ENCODE peak calls at places on chromosomes 13 and 19, in six cellular contexts. One of them, this sample, is unnamed.

GRCh38 chr13:36098080-36098479 is 33.1 kb downstream of the DCLK1 start:
- DNase-seq in GM23248: no peak
- DNase-seq in psoas muscle: no peak
- DNase-seq in astrocyte of the spinal cord: no peak
- DNase-seq in lung: no peak
- DNase-seq in fibroblast of pulmonary artery: no peak
- DNase-seq in this sample: no peak

GRCh38 chr19:35107541-35107939 is 8.1 kb upstream of the FXYD3 start:
- DNase-seq in GM23248: peak
- DNase-seq in psoas muscle: no peak
- DNase-seq in astrocyte of the spinal cord: no peak
- DNase-seq in lung: no peak
- DNase-seq in fibroblast of pulmonary artery: peak
- DNase-seq in this sample: peak

GRCh38 chr13:44842158-44842557 is 147.1 kb downstream of the NUFIP1 start:
- DNase-seq in GM23248: peak
- DNase-seq in psoas muscle: no peak
- DNase-seq in astrocyte of the spinal cord: peak
- DNase-seq in lung: no peak
- DNase-seq in fibroblast of pulmonary artery: peak
- DNase-seq in this sample: peak

GRCh38 chr19:38417544-38418506 is 8.2 kb downstream of the RASGRP4 start:
- DNase-seq in GM23248: peak
- DNase-seq in psoas muscle: peak
- DNase-seq in astrocyte of the spinal cord: no peak
- DNase-seq in lung: peak
- DNase-seq in fibroblast of pulmonary artery: no peak
- DNase-seq in this sample: no peak

GRCh38 chr13:26168835-26169234 is 53.3 kb downstream of the RNF6 start:
- DNase-seq in GM23248: no peak
- DNase-seq in psoas muscle: no peak
- DNase-seq in astrocyte of the spinal cord: no peak
- DNase-seq in lung: no peak
- DNase-seq in fibroblast of pulmonary artery: no peak
- DNase-seq in this sample: no peak

GRCh38 chr19:35318679-35319448 is 10.1 kb upstream of the CD22 start:
- DNase-seq in GM23248: peak
- DNase-seq in psoas muscle: peak
- DNase-seq in astrocyte of the spinal cord: peak
- DNase-seq in lung: peak
- DNase-seq in fibroblast of pulmonary artery: peak
- DNase-seq in this sample: peak

GRCh38 chr19:31256601-31256990 is 92.6 kb downstream of the TSHZ3 start:
- DNase-seq in GM23248: no peak
- DNase-seq in psoas muscle: no peak
- DNase-seq in astrocyte of the spinal cord: no peak
- DNase-seq in lung: no peak
- DNase-seq in fibroblast of pulmonary artery: no peak
- DNase-seq in this sample: no peak

GRCh38 chr13:59837101-59837500 is 326.6 kb downstream of the DIAPH3 start:
- DNase-seq in GM23248: no peak
- DNase-seq in psoas muscle: no peak
- DNase-seq in astrocyte of the spinal cord: no peak
- DNase-seq in lung: no peak
- DNase-seq in fibroblast of pulmonary artery: no peak
- DNase-seq in this sample: no peak

GRCh38 chr13:90493667-90494066 is 853.8 kb upstream of the MIR17HG start:
- DNase-seq in GM23248: no peak
- DNase-seq in psoas muscle: no peak
- DNase-seq in astrocyte of the spinal cord: no peak
- DNase-seq in lung: no peak
- DNase-seq in fibroblast of pulmonary artery: no peak
- DNase-seq in this sample: no peak

GRCh38 chr13:94968040-94968756 is 255.9 kb upstream of the SOX21 start:
- DNase-seq in GM23248: peak
- DNase-seq in psoas muscle: no peak
- DNase-seq in astrocyte of the spinal cord: peak
- DNase-seq in lung: no peak
- DNase-seq in fibroblast of pulmonary artery: no peak
- DNase-seq in this sample: no peak

GRCh38 chr13:23674795-23675640 is 104.8 kb downstream of the TNFRSF19 start:
- DNase-seq in GM23248: peak
- DNase-seq in psoas muscle: no peak
- DNase-seq in astrocyte of the spinal cord: peak
- DNase-seq in lung: no peak
- DNase-seq in fibroblast of pulmonary artery: peak
- DNase-seq in this sample: peak

GRCh38 chr19:51531349-51532315 is at the start of gene SIGLEC6:
- DNase-seq in GM23248: no peak
- DNase-seq in psoas muscle: peak
- DNase-seq in astrocyte of the spinal cord: no peak
- DNase-seq in lung: peak
- DNase-seq in fibroblast of pulmonary artery: no peak
- DNase-seq in this sample: no peak

GRCh38 chr13:114111577-114111976 is 20.8 kb downstream of the RASA3 start:
- DNase-seq in GM23248: peak
- DNase-seq in psoas muscle: peak
- DNase-seq in astrocyte of the spinal cord: peak
- DNase-seq in lung: no peak
- DNase-seq in fibroblast of pulmonary artery: no peak
- DNase-seq in this sample: peak

GRCh38 chr19:41957838-41958366 is 1.2 kb downstream of the RABAC1 start:
- DNase-seq in GM23248: peak
- DNase-seq in psoas muscle: peak
- DNase-seq in astrocyte of the spinal cord: peak
- DNase-seq in lung: peak
- DNase-seq in fibroblast of pulmonary artery: peak
- DNase-seq in this sample: peak

GRCh38 chr19:48632692-48633147 is 4.5 kb downstream of the DBP start:
- DNase-seq in GM23248: peak
- DNase-seq in psoas muscle: no peak
- DNase-seq in astrocyte of the spinal cord: no peak
- DNase-seq in lung: no peak
- DNase-seq in fibroblast of pulmonary artery: peak
- DNase-seq in this sample: peak

GRCh38 chr13:61685683-61686013 is 270.0 kb upstream of the PCDH20 start:
- DNase-seq in GM23248: no peak
- DNase-seq in psoas muscle: no peak
- DNase-seq in astrocyte of the spinal cord: peak
- DNase-seq in lung: no peak
- DNase-seq in fibroblast of pulmonary artery: peak
- DNase-seq in this sample: no peak

GRCh38 chr19:45790942-45791341 is 1.7 kb downstream of the DMWD start:
- DNase-seq in GM23248: no peak
- DNase-seq in psoas muscle: no peak
- DNase-seq in astrocyte of the spinal cord: no peak
- DNase-seq in lung: no peak
- DNase-seq in fibroblast of pulmonary artery: no peak
- DNase-seq in this sample: no peak
- H3K4me3 ChIP-seq in GM23248: peak
- H3K4me3 ChIP-seq in psoas muscle: no peak
- H3K4me3 ChIP-seq in astrocyte of the spinal cord: no peak
- H3K4me3 ChIP-seq in lung: no peak
- H3K4me3 ChIP-seq in fibroblast of pulmonary artery: peak
- H3K4me3 ChIP-seq in this sample: peak

GRCh38 chr19:15048128-15048527 is 1.2 kb upstream of the CASP14 start:
- DNase-seq in GM23248: no peak
- DNase-seq in psoas muscle: no peak
- DNase-seq in astrocyte of the spinal cord: no peak
- DNase-seq in lung: no peak
- DNase-seq in fibroblast of pulmonary artery: no peak
- DNase-seq in this sample: no peak

GRCh38 chr19:15048885-15049541 is at the start of gene CASP14:
- DNase-seq in GM23248: no peak
- DNase-seq in psoas muscle: no peak
- DNase-seq in astrocyte of the spinal cord: no peak
- DNase-seq in lung: no peak
- DNase-seq in fibroblast of pulmonary artery: no peak
- DNase-seq in this sample: no peak

GRCh38 chr19:15047680-15048079 is 1.6 kb upstream of the CASP14 start:
- DNase-seq in GM23248: no peak
- DNase-seq in psoas muscle: no peak
- DNase-seq in astrocyte of the spinal cord: no peak
- DNase-seq in lung: no peak
- DNase-seq in fibroblast of pulmonary artery: no peak
- DNase-seq in this sample: no peak

GRCh38 chr19:15050639-15051038 is 1.4 kb downstream of the CASP14 start:
- DNase-seq in GM23248: no peak
- DNase-seq in psoas muscle: no peak
- DNase-seq in astrocyte of the spinal cord: no peak
- DNase-seq in lung: no peak
- DNase-seq in fibroblast of pulmonary artery: no peak
- DNase-seq in this sample: no peak
- H3K4me3 ChIP-seq in GM23248: no peak
- H3K4me3 ChIP-seq in psoas muscle: no peak
- H3K4me3 ChIP-seq in astrocyte of the spinal cord: no peak
- H3K4me3 ChIP-seq in lung: no peak
- H3K4me3 ChIP-seq in fibroblast of pulmonary artery: no peak
- H3K4me3 ChIP-seq in this sample: no peak

GRCh38 chr19:4052993-4053422 is 13.7 kb downstream of the ZBTB7A start:
- DNase-seq in GM23248: no peak
- DNase-seq in psoas muscle: no peak
- DNase-seq in astrocyte of the spinal cord: no peak
- DNase-seq in lung: no peak
- DNase-seq in fibroblast of pulmonary artery: no peak
- DNase-seq in this sample: no peak
- H3K4me3 ChIP-seq in GM23248: peak
- H3K4me3 ChIP-seq in psoas muscle: peak
- H3K4me3 ChIP-seq in astrocyte of the spinal cord: no peak
- H3K4me3 ChIP-seq in lung: no peak
- H3K4me3 ChIP-seq in fibroblast of pulmonary artery: no peak
- H3K4me3 ChIP-seq in this sample: no peak

GRCh38 chr19:52749780-52750179 is 14.9 kb upstream of the ZNF611 start:
- DNase-seq in GM23248: no peak
- DNase-seq in psoas muscle: no peak
- DNase-seq in astrocyte of the spinal cord: no peak
- DNase-seq in lung: no peak
- DNase-seq in fibroblast of pulmonary artery: no peak
- DNase-seq in this sample: no peak

GRCh38 chr19:52742516-52742915 is 7.7 kb upstream of the ZNF611 start:
- DNase-seq in GM23248: peak
- DNase-seq in psoas muscle: no peak
- DNase-seq in astrocyte of the spinal cord: no peak
- DNase-seq in lung: no peak
- DNase-seq in fibroblast of pulmonary artery: no peak
- DNase-seq in this sample: no peak

GRCh38 chr19:52748336-52748950 is 13.6 kb upstream of the ZNF611 start:
- DNase-seq in GM23248: peak
- DNase-seq in psoas muscle: no peak
- DNase-seq in astrocyte of the spinal cord: peak
- DNase-seq in lung: no peak
- DNase-seq in fibroblast of pulmonary artery: peak
- DNase-seq in this sample: peak
- H3K4me3 ChIP-seq in GM23248: no peak
- H3K4me3 ChIP-seq in psoas muscle: no peak
- H3K4me3 ChIP-seq in astrocyte of the spinal cord: no peak
- H3K4me3 ChIP-seq in lung: no peak
- H3K4me3 ChIP-seq in fibroblast of pulmonary artery: no peak
- H3K4me3 ChIP-seq in this sample: no peak

DNA sequence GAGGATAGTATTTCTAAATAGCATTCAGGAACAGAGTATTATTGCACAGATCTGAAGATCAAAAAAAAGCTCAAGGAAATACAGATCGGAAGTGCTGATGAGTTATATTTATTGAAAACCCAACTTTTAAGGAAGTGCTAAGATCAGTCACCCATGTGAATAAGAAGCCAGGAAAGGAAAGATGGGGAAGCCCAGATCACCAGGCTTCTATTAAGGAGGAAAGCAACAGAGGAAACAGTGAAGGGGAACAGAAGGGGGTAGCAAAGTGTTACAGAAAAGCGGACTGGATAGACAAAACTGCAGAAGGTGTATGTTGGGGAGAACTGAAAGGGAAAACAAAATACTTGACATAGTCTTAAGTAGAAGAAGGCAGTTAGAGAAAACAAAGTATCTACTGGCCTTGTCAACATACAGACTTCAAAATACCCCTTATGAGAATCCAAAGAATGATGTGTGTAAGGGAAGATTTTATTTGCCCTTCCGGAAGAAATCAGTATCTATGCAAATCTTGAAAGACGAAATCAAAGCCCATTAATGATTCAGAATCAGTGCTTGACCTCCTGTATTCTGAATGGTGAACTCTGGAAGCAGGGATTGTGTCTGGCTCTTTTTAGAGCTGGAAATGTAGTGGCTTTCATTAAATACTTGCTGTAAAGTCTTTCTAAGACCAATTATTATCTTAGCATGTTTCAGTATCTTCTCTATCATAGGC is 12.1 kb downstream of the UFM1 start:
- DNase-seq in GM23248: no peak
- DNase-seq in psoas muscle: no peak
- DNase-seq in astrocyte of the spinal cord: no peak
- DNase-seq in lung: no peak
- DNase-seq in fibroblast of pulmonary artery: no peak
- DNase-seq in this sample: no peak
- H3K4me3 ChIP-seq in GM23248: no peak
- H3K4me3 ChIP-seq in psoas muscle: no peak
- H3K4me3 ChIP-seq in astrocyte of the spinal cord: no peak
- H3K4me3 ChIP-seq in lung: no peak
- H3K4me3 ChIP-seq in fibroblast of pulmonary artery: no peak
- H3K4me3 ChIP-seq in this sample: no peak

DNA sequence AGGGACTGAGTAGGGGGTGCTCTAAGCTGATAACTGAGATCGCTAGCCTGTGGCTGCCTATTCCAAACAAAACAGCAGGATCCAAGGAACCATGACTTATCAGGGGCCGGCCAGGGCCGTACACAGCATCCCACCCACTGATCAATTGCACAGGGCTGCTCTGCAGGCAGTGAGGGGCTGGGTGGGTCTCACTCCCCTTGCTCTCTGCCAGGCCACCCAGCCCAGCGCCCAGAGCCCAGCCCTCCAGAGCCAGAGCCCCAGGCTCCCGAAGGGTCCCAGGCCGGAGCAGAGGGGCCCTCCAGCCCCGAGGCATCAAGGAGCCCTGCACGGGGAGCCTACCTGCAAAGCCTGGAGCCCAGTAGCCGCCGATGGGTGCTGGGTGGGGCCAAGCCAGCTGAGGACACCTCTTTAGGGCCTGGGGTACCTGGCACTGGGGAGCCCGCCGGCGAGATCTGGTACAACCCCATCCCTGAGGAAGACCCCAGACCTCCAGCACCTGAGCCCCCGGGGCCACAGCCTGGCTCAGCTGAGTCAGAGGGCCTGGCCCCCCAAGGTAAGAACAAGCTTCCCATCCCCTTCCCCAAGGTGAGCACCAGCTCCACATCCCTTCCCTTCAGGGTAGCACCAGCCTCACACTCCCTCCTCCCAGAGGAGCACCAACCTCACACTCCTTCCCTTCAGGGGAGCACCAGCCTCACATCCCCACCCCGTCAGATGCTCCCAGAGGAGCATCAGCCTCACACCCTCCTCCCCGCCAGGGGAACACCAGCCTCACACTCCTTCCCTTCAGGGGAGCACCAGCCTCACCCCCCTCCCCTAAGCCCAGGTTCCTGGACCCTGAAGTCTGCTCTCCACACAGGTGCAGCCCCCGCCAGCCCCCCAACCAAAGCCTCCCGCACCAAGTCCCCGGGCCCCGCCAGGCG is 1.9 kb downstream of the SYDE1 start:
- DNase-seq in GM23248: no peak
- DNase-seq in psoas muscle: no peak
- DNase-seq in astrocyte of the spinal cord: no peak
- DNase-seq in lung: no peak
- DNase-seq in fibroblast of pulmonary artery: no peak
- DNase-seq in this sample: no peak
- H3K4me3 ChIP-seq in GM23248: peak
- H3K4me3 ChIP-seq in psoas muscle: peak
- H3K4me3 ChIP-seq in astrocyte of the spinal cord: peak
- H3K4me3 ChIP-seq in lung: no peak
- H3K4me3 ChIP-seq in fibroblast of pulmonary artery: peak
- H3K4me3 ChIP-seq in this sample: peak

This sample was measured in AG10803.